ENCODE peak calls at places on chromosomes 2 and 18, in six cellular contexts. One of them, this sample, is unnamed.

GRCh38 chr18:74123200-74123599 is 24.4 kb downstream of the FBXO15 start:
- DNase-seq in heart right ventricle: no peak
- DNase-seq in small intestine: no peak
- DNase-seq in GM12865: no peak
- DNase-seq in epithelial cell of esophagus: no peak
- DNase-seq in CD4-positive, CD25-positive, alpha-beta regulatory T cell: no peak
- DNase-seq in this sample: no peak

GRCh38 chr2:149741646-149742045 is 154.1 kb upstream of the MMADHC start:
- DNase-seq in epithelial cell of esophagus: peak
- DNase-seq in CD4-positive, CD25-positive, alpha-beta regulatory T cell: no peak
- DNase-seq in GM12865: no peak
- DNase-seq in small intestine: no peak
- DNase-seq in heart right ventricle: no peak
- DNase-seq in this sample: peak

GRCh38 chr2:96115631-96116423 is 544 bp downstream of the ADRA2B start:
- DNase-seq in epithelial cell of esophagus: no peak
- DNase-seq in small intestine: no peak
- DNase-seq in GM12865: no peak
- DNase-seq in CD4-positive, CD25-positive, alpha-beta regulatory T cell: no peak
- DNase-seq in heart right ventricle: no peak
- DNase-seq in this sample: no peak

GRCh38 chr2:47539228-47539627 is 136.3 kb downstream of the MSH2 start:
- DNase-seq in GM12865: no peak
- DNase-seq in small intestine: no peak
- DNase-seq in CD4-positive, CD25-positive, alpha-beta regulatory T cell: no peak
- DNase-seq in heart right ventricle: no peak
- DNase-seq in epithelial cell of esophagus: no peak
- DNase-seq in this sample: no peak

GRCh38 chr18:30927517-30928075 is 114.9 kb downstream of the DSC3 start:
- DNase-seq in CD4-positive, CD25-positive, alpha-beta regulatory T cell: no peak
- DNase-seq in epithelial cell of esophagus: no peak
- DNase-seq in heart right ventricle: no peak
- DNase-seq in small intestine: no peak
- DNase-seq in GM12865: no peak
- DNase-seq in this sample: no peak

GRCh38 chr18:78734614-78734945 is 245.0 kb upstream of the SALL3 start:
- DNase-seq in CD4-positive, CD25-positive, alpha-beta regulatory T cell: no peak
- DNase-seq in epithelial cell of esophagus: no peak
- DNase-seq in heart right ventricle: no peak
- DNase-seq in GM12865: no peak
- DNase-seq in small intestine: no peak
- DNase-seq in this sample: no peak

GRCh38 chr2:190180313-190181065 is 118.0 kb upstream of the MSTN start:
- DNase-seq in GM12865: peak
- DNase-seq in CD4-positive, CD25-positive, alpha-beta regulatory T cell: peak
- DNase-seq in heart right ventricle: peak
- DNase-seq in epithelial cell of esophagus: peak
- DNase-seq in small intestine: peak
- DNase-seq in this sample: peak

GRCh38 chr2:238100821-238101771 is 956 bp downstream of the ESPNL start:
- DNase-seq in GM12865: no peak
- DNase-seq in heart right ventricle: no peak
- DNase-seq in CD4-positive, CD25-positive, alpha-beta regulatory T cell: no peak
- DNase-seq in small intestine: no peak
- DNase-seq in epithelial cell of esophagus: no peak
- DNase-seq in this sample: no peak

GRCh38 chr2:157056200-157056676 is 201.3 kb upstream of the GALNT5 start:
- DNase-seq in epithelial cell of esophagus: peak
- DNase-seq in CD4-positive, CD25-positive, alpha-beta regulatory T cell: no peak
- DNase-seq in small intestine: no peak
- DNase-seq in heart right ventricle: no peak
- DNase-seq in GM12865: no peak
- DNase-seq in this sample: peak

GRCh38 chr18:5628512-5629255 is 84.9 kb upstream of the EPB41L3 start:
- DNase-seq in small intestine: peak
- DNase-seq in heart right ventricle: peak
- DNase-seq in GM12865: no peak
- DNase-seq in CD4-positive, CD25-positive, alpha-beta regulatory T cell: peak
- DNase-seq in epithelial cell of esophagus: peak
- DNase-seq in this sample: peak

GRCh38 chr2:160574472-160575140 is 81.0 kb upstream of the RBMS1 start:
- DNase-seq in heart right ventricle: no peak
- DNase-seq in CD4-positive, CD25-positive, alpha-beta regulatory T cell: no peak
- DNase-seq in epithelial cell of esophagus: peak
- DNase-seq in small intestine: no peak
- DNase-seq in GM12865: no peak
- DNase-seq in this sample: peak

GRCh38 chr2:172097557-172098131 is 5.1 kb downstream of the DLX2 start:
- DNase-seq in GM12865: no peak
- DNase-seq in heart right ventricle: no peak
- DNase-seq in epithelial cell of esophagus: peak
- DNase-seq in CD4-positive, CD25-positive, alpha-beta regulatory T cell: no peak
- DNase-seq in small intestine: no peak
- DNase-seq in this sample: peak

GRCh38 chr2:129347486-129348217 is 631.8 kb upstream of the RAB6C start:
- DNase-seq in small intestine: peak
- DNase-seq in heart right ventricle: no peak
- DNase-seq in epithelial cell of esophagus: no peak
- DNase-seq in GM12865: peak
- DNase-seq in CD4-positive, CD25-positive, alpha-beta regulatory T cell: no peak
- DNase-seq in this sample: no peak

GRCh38 chr2:241273552-241273988 is 41.9 kb downstream of the HDLBP start:
- DNase-seq in GM12865: no peak
- DNase-seq in epithelial cell of esophagus: no peak
- DNase-seq in heart right ventricle: no peak
- DNase-seq in CD4-positive, CD25-positive, alpha-beta regulatory T cell: no peak
- DNase-seq in small intestine: no peak
- DNase-seq in this sample: peak

GRCh38 chr18:35252466-35252865 is 11.6 kb downstream of the ZNF397 start:
- DNase-seq in heart right ventricle: no peak
- DNase-seq in small intestine: no peak
- DNase-seq in GM12865: no peak
- DNase-seq in epithelial cell of esophagus: no peak
- DNase-seq in CD4-positive, CD25-positive, alpha-beta regulatory T cell: no peak
- DNase-seq in this sample: no peak
- H3K4me3 ChIP-seq in heart right ventricle: no peak
- H3K4me3 ChIP-seq in small intestine: no peak
- H3K4me3 ChIP-seq in GM12865: no peak
- H3K4me3 ChIP-seq in epithelial cell of esophagus: no peak
- H3K4me3 ChIP-seq in CD4-positive, CD25-positive, alpha-beta regulatory T cell: no peak
- H3K4me3 ChIP-seq in this sample: no peak

GRCh38 chr2:215171151-215171550 is 32.7 kb upstream of the ABCA12 start:
- DNase-seq in small intestine: peak
- DNase-seq in heart right ventricle: no peak
- DNase-seq in GM12865: peak
- DNase-seq in CD4-positive, CD25-positive, alpha-beta regulatory T cell: peak
- DNase-seq in epithelial cell of esophagus: no peak
- DNase-seq in this sample: peak
- H3K4me3 ChIP-seq in small intestine: no peak
- H3K4me3 ChIP-seq in heart right ventricle: no peak
- H3K4me3 ChIP-seq in GM12865: no peak
- H3K4me3 ChIP-seq in CD4-positive, CD25-positive, alpha-beta regulatory T cell: peak
- H3K4me3 ChIP-seq in epithelial cell of esophagus: no peak
- H3K4me3 ChIP-seq in this sample: peak

GRCh38 chr2:86002375-86002774 is 103.3 kb downstream of the POLR1A start:
- DNase-seq in CD4-positive, CD25-positive, alpha-beta regulatory T cell: no peak
- DNase-seq in epithelial cell of esophagus: no peak
- DNase-seq in GM12865: no peak
- DNase-seq in heart right ventricle: no peak
- DNase-seq in small intestine: no peak
- DNase-seq in this sample: no peak

GRCh38 chr2:86001326-86001725 is 104.4 kb downstream of the POLR1A start:
- DNase-seq in epithelial cell of esophagus: no peak
- DNase-seq in GM12865: no peak
- DNase-seq in heart right ventricle: no peak
- DNase-seq in CD4-positive, CD25-positive, alpha-beta regulatory T cell: no peak
- DNase-seq in small intestine: no peak
- DNase-seq in this sample: no peak

GRCh38 chr2:85999131-85999831 is 106.4 kb downstream of the POLR1A start:
- DNase-seq in epithelial cell of esophagus: peak
- DNase-seq in small intestine: peak
- DNase-seq in CD4-positive, CD25-positive, alpha-beta regulatory T cell: peak
- DNase-seq in GM12865: peak
- DNase-seq in heart right ventricle: no peak
- DNase-seq in this sample: peak

GRCh38 chr2:86000131-86000937 is 105.4 kb downstream of the POLR1A start:
- DNase-seq in GM12865: no peak
- DNase-seq in small intestine: no peak
- DNase-seq in heart right ventricle: no peak
- DNase-seq in CD4-positive, CD25-positive, alpha-beta regulatory T cell: no peak
- DNase-seq in epithelial cell of esophagus: no peak
- DNase-seq in this sample: peak

GRCh38 chr2:86000938-86001312 is 104.8 kb downstream of the POLR1A start:
- DNase-seq in small intestine: no peak
- DNase-seq in CD4-positive, CD25-positive, alpha-beta regulatory T cell: peak
- DNase-seq in heart right ventricle: no peak
- DNase-seq in GM12865: no peak
- DNase-seq in epithelial cell of esophagus: no peak
- DNase-seq in this sample: peak
- H3K4me3 ChIP-seq in small intestine: no peak
- H3K4me3 ChIP-seq in CD4-positive, CD25-positive, alpha-beta regulatory T cell: no peak
- H3K4me3 ChIP-seq in heart right ventricle: no peak
- H3K4me3 ChIP-seq in GM12865: no peak
- H3K4me3 ChIP-seq in epithelial cell of esophagus: no peak
- H3K4me3 ChIP-seq in this sample: no peak

DNA sequence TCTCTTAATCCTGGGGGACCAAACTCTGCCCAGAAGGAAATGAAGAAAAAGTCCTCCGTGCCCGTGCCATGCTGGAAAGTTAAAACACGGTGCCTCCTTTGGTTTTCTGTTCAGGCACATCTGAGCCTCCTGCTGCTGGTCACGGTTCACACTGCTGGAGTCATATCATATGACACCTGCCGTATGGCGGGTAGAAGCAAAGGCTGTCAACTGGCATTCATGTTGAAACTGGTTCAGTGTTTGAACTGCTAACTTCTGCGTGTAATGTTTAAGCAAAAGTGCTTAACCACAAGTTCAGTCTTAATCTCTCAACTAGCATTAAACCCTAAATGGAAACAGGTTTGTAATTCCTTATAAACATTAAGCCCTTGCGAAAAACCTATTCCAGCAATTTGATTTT is 3.1 kb downstream of the STK39 start:
- DNase-seq in GM12865: peak
- DNase-seq in small intestine: peak
- DNase-seq in epithelial cell of esophagus: peak
- DNase-seq in heart right ventricle: no peak
- DNase-seq in CD4-positive, CD25-positive, alpha-beta regulatory T cell: peak
- DNase-seq in this sample: no peak
- H3K4me3 ChIP-seq in GM12865: no peak
- H3K4me3 ChIP-seq in small intestine: no peak
- H3K4me3 ChIP-seq in epithelial cell of esophagus: no peak
- H3K4me3 ChIP-seq in heart right ventricle: no peak
- H3K4me3 ChIP-seq in CD4-positive, CD25-positive, alpha-beta regulatory T cell: peak
- H3K4me3 ChIP-seq in this sample: no peak

This sample was measured in GM23248.